ENCODE peak calls at places on chromosomes 6 and 20, in six cellular contexts. One of them, this sample, is unnamed.

GRCh38 chr6:125138083-125138482 is 15.5 kb upstream of the TPD52L1 start:
- DNase-seq in pancreas: no peak
- DNase-seq in GM06990: no peak
- DNase-seq in CD8-positive, alpha-beta T cell: no peak
- DNase-seq in K562: no peak
- DNase-seq in adrenal gland: no peak
- DNase-seq in this sample: no peak

GRCh38 chr20:10157539-10157938 is 61.1 kb upstream of the SNAP25 start:
- DNase-seq in CD8-positive, alpha-beta T cell: no peak
- DNase-seq in pancreas: no peak
- DNase-seq in GM06990: no peak
- DNase-seq in K562: no peak
- DNase-seq in adrenal gland: no peak
- DNase-seq in this sample: no peak

GRCh38 chr6:139249387-139249786 is 42.4 kb downstream of the TXLNB start:
- DNase-seq in pancreas: no peak
- DNase-seq in adrenal gland: no peak
- DNase-seq in GM06990: no peak
- DNase-seq in CD8-positive, alpha-beta T cell: no peak
- DNase-seq in K562: no peak
- DNase-seq in this sample: no peak

GRCh38 chr6:155380666-155381332 is 66.5 kb upstream of the TFB1M start:
- DNase-seq in pancreas: no peak
- DNase-seq in adrenal gland: no peak
- DNase-seq in GM06990: no peak
- DNase-seq in CD8-positive, alpha-beta T cell: no peak
- DNase-seq in K562: no peak
- DNase-seq in this sample: no peak

GRCh38 chr6:91506509-91506908 is 919.6 kb upstream of the MAP3K7 start:
- DNase-seq in CD8-positive, alpha-beta T cell: no peak
- DNase-seq in adrenal gland: no peak
- DNase-seq in pancreas: no peak
- DNase-seq in K562: no peak
- DNase-seq in GM06990: no peak
- DNase-seq in this sample: no peak

GRCh38 chr20:34022154-34022842 is 28.6 kb downstream of the RALY start:
- DNase-seq in pancreas: no peak
- DNase-seq in GM06990: peak
- DNase-seq in K562: no peak
- DNase-seq in adrenal gland: no peak
- DNase-seq in CD8-positive, alpha-beta T cell: no peak
- DNase-seq in this sample: peak

GRCh38 chr20:49779972-49780371 is 32.7 kb upstream of the SLC9A8 start:
- DNase-seq in adrenal gland: no peak
- DNase-seq in CD8-positive, alpha-beta T cell: no peak
- DNase-seq in pancreas: no peak
- DNase-seq in GM06990: no peak
- DNase-seq in K562: no peak
- DNase-seq in this sample: no peak

GRCh38 chr6:170276369-170277057 is 14.4 kb downstream of the DLL1 start:
- DNase-seq in adrenal gland: peak
- DNase-seq in K562: no peak
- DNase-seq in GM06990: no peak
- DNase-seq in pancreas: no peak
- DNase-seq in CD8-positive, alpha-beta T cell: no peak
- DNase-seq in this sample: no peak

GRCh38 chr6:138953451-138953850 is 34.6 kb downstream of the REPS1 start:
- DNase-seq in CD8-positive, alpha-beta T cell: no peak
- DNase-seq in adrenal gland: no peak
- DNase-seq in K562: no peak
- DNase-seq in pancreas: no peak
- DNase-seq in GM06990: no peak
- DNase-seq in this sample: no peak

GRCh38 chr6:101114703-101115102 is 233.6 kb upstream of the ASCC3 start:
- DNase-seq in GM06990: no peak
- DNase-seq in adrenal gland: no peak
- DNase-seq in K562: no peak
- DNase-seq in CD8-positive, alpha-beta T cell: no peak
- DNase-seq in pancreas: no peak
- DNase-seq in this sample: no peak

GRCh38 chr6:131281471-131282270 is 146.4 kb downstream of the AKAP7 start:
- DNase-seq in pancreas: peak
- DNase-seq in CD8-positive, alpha-beta T cell: peak
- DNase-seq in GM06990: no peak
- DNase-seq in adrenal gland: peak
- DNase-seq in K562: no peak
- DNase-seq in this sample: peak

GRCh38 chr6:161481786-161482516 is 208.1 kb upstream of the AGPAT4 start:
- DNase-seq in K562: no peak
- DNase-seq in CD8-positive, alpha-beta T cell: no peak
- DNase-seq in pancreas: no peak
- DNase-seq in adrenal gland: no peak
- DNase-seq in GM06990: no peak
- DNase-seq in this sample: no peak

GRCh38 chr6:1611572-1612385 is 2.1 kb downstream of the FOXC1 start:
- DNase-seq in CD8-positive, alpha-beta T cell: no peak
- DNase-seq in pancreas: no peak
- DNase-seq in GM06990: no peak
- DNase-seq in K562: no peak
- DNase-seq in adrenal gland: no peak
- DNase-seq in this sample: no peak

GRCh38 chr6:5645275-5645674 is 361.4 kb downstream of the NRN1 start:
- DNase-seq in CD8-positive, alpha-beta T cell: no peak
- DNase-seq in GM06990: no peak
- DNase-seq in K562: no peak
- DNase-seq in adrenal gland: no peak
- DNase-seq in pancreas: no peak
- DNase-seq in this sample: no peak

GRCh38 chr6:148304976-148305375 is 37.7 kb upstream of the SASH1 start:
- DNase-seq in CD8-positive, alpha-beta T cell: no peak
- DNase-seq in K562: no peak
- DNase-seq in pancreas: no peak
- DNase-seq in GM06990: no peak
- DNase-seq in adrenal gland: no peak
- DNase-seq in this sample: no peak

GRCh38 chr6:165146456-165146855 is 162.9 kb downstream of the C6orf118 start:
- DNase-seq in pancreas: no peak
- DNase-seq in CD8-positive, alpha-beta T cell: no peak
- DNase-seq in GM06990: no peak
- DNase-seq in adrenal gland: no peak
- DNase-seq in K562: no peak
- DNase-seq in this sample: no peak

GRCh38 chr20:36575066-36575743 is 1.8 kb downstream of the TGIF2 start:
- DNase-seq in pancreas: peak
- DNase-seq in K562: peak
- DNase-seq in adrenal gland: peak
- DNase-seq in GM06990: no peak
- DNase-seq in CD8-positive, alpha-beta T cell: no peak
- DNase-seq in this sample: no peak

GRCh38 chr20:17809714-17810631 is 110.2 kb downstream of the BANF2 start:
- DNase-seq in adrenal gland: no peak
- DNase-seq in pancreas: no peak
- DNase-seq in GM06990: no peak
- DNase-seq in K562: no peak
- DNase-seq in CD8-positive, alpha-beta T cell: no peak
- DNase-seq in this sample: no peak

GRCh38 chr20:42067174-42067573 is 449.0 kb upstream of the CHD6 start:
- DNase-seq in CD8-positive, alpha-beta T cell: no peak
- DNase-seq in GM06990: no peak
- DNase-seq in adrenal gland: no peak
- DNase-seq in K562: no peak
- DNase-seq in pancreas: no peak
- DNase-seq in this sample: no peak

GRCh38 chr6:145756170-145756662 is 20.9 kb upstream of the EPM2A start:
- DNase-seq in adrenal gland: peak
- DNase-seq in GM06990: no peak
- DNase-seq in K562: no peak
- DNase-seq in pancreas: peak
- DNase-seq in CD8-positive, alpha-beta T cell: no peak
- DNase-seq in this sample: peak

GRCh38 chr6:120378582-120379220 is 955.6 kb downstream of the TBC1D32 start:
- DNase-seq in K562: peak
- DNase-seq in pancreas: no peak
- DNase-seq in adrenal gland: no peak
- DNase-seq in CD8-positive, alpha-beta T cell: no peak
- DNase-seq in GM06990: no peak
- DNase-seq in this sample: no peak
- TF ChIP-seq CTCF in K562: peak
- TF ChIP-seq CTCF in pancreas: peak
- TF ChIP-seq CTCF in adrenal gland: peak
- TF ChIP-seq CTCF in CD8-positive, alpha-beta T cell: no peak
- TF ChIP-seq CTCF in GM06990: peak
- TF ChIP-seq CTCF in this sample: peak

GRCh38 chr6:13765570-13765969 is 48.8 kb downstream of the MCUR1 start:
- DNase-seq in CD8-positive, alpha-beta T cell: no peak
- DNase-seq in pancreas: no peak
- DNase-seq in adrenal gland: no peak
- DNase-seq in K562: no peak
- DNase-seq in GM06990: no peak
- DNase-seq in this sample: no peak
- H3K4me3 ChIP-seq in CD8-positive, alpha-beta T cell: no peak
- H3K4me3 ChIP-seq in pancreas: no peak
- H3K4me3 ChIP-seq in adrenal gland: no peak
- H3K4me3 ChIP-seq in K562: no peak
- H3K4me3 ChIP-seq in GM06990: no peak
- H3K4me3 ChIP-seq in this sample: no peak

GRCh38 chr6:137165375-137166246 is 7.8 kb downstream of the IL22RA2 start:
- DNase-seq in K562: no peak
- DNase-seq in CD8-positive, alpha-beta T cell: no peak
- DNase-seq in adrenal gland: peak
- DNase-seq in GM06990: peak
- DNase-seq in pancreas: peak
- DNase-seq in this sample: peak
- TF ChIP-seq CTCF in K562: peak
- TF ChIP-seq CTCF in CD8-positive, alpha-beta T cell: no peak
- TF ChIP-seq CTCF in adrenal gland: peak
- TF ChIP-seq CTCF in GM06990: peak
- TF ChIP-seq CTCF in pancreas: no peak
- TF ChIP-seq CTCF in this sample: no peak

GRCh38 chr6:111550953-111551352 is 54.7 kb downstream of the TRAF3IP2 start:
- DNase-seq in CD8-positive, alpha-beta T cell: no peak
- DNase-seq in pancreas: no peak
- DNase-seq in GM06990: no peak
- DNase-seq in K562: no peak
- DNase-seq in adrenal gland: no peak
- DNase-seq in this sample: no peak

GRCh38 chr6:111552999-111553398 is 52.7 kb downstream of the TRAF3IP2 start:
- DNase-seq in adrenal gland: no peak
- DNase-seq in K562: no peak
- DNase-seq in pancreas: no peak
- DNase-seq in GM06990: no peak
- DNase-seq in CD8-positive, alpha-beta T cell: no peak
- DNase-seq in this sample: no peak

GRCh38 chr6:111552241-111552744 is 53.4 kb downstream of the TRAF3IP2 start:
- DNase-seq in K562: no peak
- DNase-seq in GM06990: no peak
- DNase-seq in CD8-positive, alpha-beta T cell: no peak
- DNase-seq in pancreas: peak
- DNase-seq in adrenal gland: peak
- DNase-seq in this sample: no peak

GRCh38 chr6:111550195-111550594 is 55.5 kb downstream of the TRAF3IP2 start:
- DNase-seq in GM06990: no peak
- DNase-seq in CD8-positive, alpha-beta T cell: no peak
- DNase-seq in adrenal gland: no peak
- DNase-seq in pancreas: no peak
- DNase-seq in K562: no peak
- DNase-seq in this sample: no peak

GRCh38 chr6:111551521-111552231 is 54.0 kb downstream of the TRAF3IP2 start:
- DNase-seq in GM06990: no peak
- DNase-seq in K562: no peak
- DNase-seq in CD8-positive, alpha-beta T cell: no peak
- DNase-seq in pancreas: peak
- DNase-seq in adrenal gland: peak
- DNase-seq in this sample: no peak
- H3K4me3 ChIP-seq in GM06990: no peak
- H3K4me3 ChIP-seq in K562: no peak
- H3K4me3 ChIP-seq in CD8-positive, alpha-beta T cell: no peak
- H3K4me3 ChIP-seq in pancreas: no peak
- H3K4me3 ChIP-seq in adrenal gland: no peak
- H3K4me3 ChIP-seq in this sample: no peak

This sample was measured in HL-60.